ENCODE peak calls at places on chromosomes 11 and 22, in five cellular contexts. A, Q, P, C and X are unnamed samples.

GRCh38 chr11:72041364-72042058 is 38.8 kb downstream of the NUMA1 start:
- DNase-seq in A (peak), C (peak), Q (peak), P (peak), X (peak)

GRCh38 chr11:69253028-69253427 is 40.9 kb upstream of the MYEOV start:
- DNase-seq in P (no peak), C (peak), Q (no peak), A (no peak), X (no peak)

GRCh38 chr11:46413755-46414465 is 22.3 kb upstream of the CHRM4 start:
- DNase-seq in C (no peak), A (no peak), Q (peak), P (no peak), X (no peak)

GRCh38 chr11:110301032-110301431 is 4.6 kb upstream of the RDX start:
- DNase-seq in Q (no peak), P (no peak), A (no peak), C (no peak), X (no peak)

GRCh38 chr11:101863361-101863760 is 51.4 kb upstream of the CEP126 start:
- DNase-seq in C (no peak), Q (no peak), A (no peak), P (no peak), X (no peak)

GRCh38 chr22:20919718-20920117 is 2.5 kb downstream of the CRKL start:
- DNase-seq in A (no peak), C (no peak), P (no peak), Q (no peak), X (no peak)

GRCh38 chr11:62928011-62928410 is 6.8 kb upstream of the CHRM1 start:
- DNase-seq in P (no peak), C (no peak), A (no peak), Q (no peak), X (no peak)

GRCh38 chr11:120208777-120209176 is 2.1 kb upstream of the OAF start:
- DNase-seq in C (no peak), Q (no peak), A (peak), P (no peak), X (peak)

GRCh38 chr11:130652671-130653335 is 204.4 kb downstream of the ADAMTS15 start:
- DNase-seq in P (no peak), C (no peak), Q (no peak), A (peak), X (peak)

GRCh38 chr11:130786987-130787688 is 129.1 kb downstream of the SNX19 start:
- DNase-seq in C (no peak), P (no peak), A (no peak), Q (no peak), X (no peak)

GRCh38 chr22:25747245-25747944 is 5.4 kb downstream of the MYO18B start:
- DNase-seq in A (no peak), P (no peak), C (peak), Q (no peak), X (peak)

GRCh38 chr11:132886335-132886734 is 646.0 kb downstream of the OPCML start:
- DNase-seq in C (no peak), Q (no peak), P (no peak), A (no peak), X (no peak)

GRCh38 chr11:103110406-103110805 is 1.2 kb downstream of the DYNC2H1 start:
- DNase-seq in P (no peak), A (no peak), C (no peak), Q (no peak), X (no peak)

GRCh38 chr11:114207096-114207495 is 89.1 kb upstream of the NNMT start:
- DNase-seq in P (no peak), A (no peak), C (no peak), Q (no peak), X (no peak)

GRCh38 chr11:119433369-119433749 is 10.4 kb upstream of the THY1 start:
- DNase-seq in P (no peak), C (no peak), A (no peak), Q (no peak), X (no peak)

GRCh38 chr22:42950281-42950680 is 64.7 kb downstream of the PACSIN2 start:
- DNase-seq in Q (no peak), P (no peak), A (no peak), C (no peak), X (no peak)

GRCh38 chr11:67468056-67468455 is 995 bp downstream of the TMEM134 start:
- DNase-seq in P (no peak), C (no peak), Q (peak), A (peak), X (peak)

GRCh38 chr11:134634897-134635831 is 223.1 kb upstream of the B3GAT1 start:
- DNase-seq in Q (peak), P (no peak), A (no peak), C (no peak), X (no peak)

GRCh38 chr22:35631597-35631996 is 14.5 kb upstream of the MB start:
- DNase-seq in A (no peak), P (no peak), C (peak), Q (peak), X (peak)

GRCh38 chr11:1513326-1514296 is 27.0 kb upstream of the MOB2 start:
- DNase-seq in A (no peak), P (no peak), Q (no peak), C (no peak), X (no peak)

GRCh38 chr11:131668867-131669780 is 298.7 kb downstream of the NTM start:
- DNase-seq in C (peak), Q (no peak), A (no peak), P (no peak), X (peak)

GRCh38 chr11:468493-468892 is 18.4 kb downstream of the PTDSS2 start:
- DNase-seq in Q (no peak), P (no peak), C (no peak), A (no peak), X (no peak)

GRCh38 chr11:93248602-93249001 is 50.8 kb upstream of the SLC36A4 start:
- DNase-seq in P (no peak), C (peak), A (no peak), Q (no peak), X (no peak)

GRCh38 chr11:31254411-31254810 is 115.1 kb downstream of the DCDC1 start:
- DNase-seq in P (no peak), Q (no peak), C (no peak), A (no peak), X (no peak)

GRCh38 chr22:46742576-46743221 is 4.6 kb upstream of the CERK start:
- DNase-seq in A (no peak), P (no peak), C (no peak), Q (no peak), X (no peak)

GRCh38 chr22:17096095-17096494 is 11.3 kb downstream of the IL17RA start:
- DNase-seq in Q (no peak), C (no peak), P (no peak), A (no peak), X (no peak)

GRCh38 chr22:20464096-20464614 is 26.5 kb upstream of the SCARF2 start:
- DNase-seq in C (no peak), P (peak), Q (no peak), A (no peak), X (no peak)

GRCh38 chr11:126231725-126232459 is 20.3 kb downstream of the FAM118B start:
- DNase-seq in Q (peak), C (no peak), P (no peak), A (no peak), X (no peak)

GRCh38 chr11:87022254-87022653 is 15.5 kb upstream of the TMEM135 start:
- DNase-seq in Q (no peak), A (no peak), C (no peak), P (no peak), X (no peak)

GRCh38 chr11:76140912-76141574 is 65.3 kb downstream of the WNT11 start:
- DNase-seq in P (no peak), Q (no peak), A (no peak), C (no peak), X (no peak)

GRCh38 chr11:84780689-84781293 is 846.4 kb downstream of the DLG2 start:
- DNase-seq in Q (peak), C (peak), P (no peak), A (no peak), X (no peak)

GRCh38 chr11:3903207-3903896 is 47.9 kb downstream of the STIM1 start:
- DNase-seq in C (no peak), Q (no peak), A (no peak), P (no peak), X (no peak)

GRCh38 chr22:44328326-44328725 is 15.6 kb upstream of the SHISAL1 start:
- DNase-seq in P (no peak), C (no peak), A (no peak), Q (no peak), X (no peak)

GRCh38 chr11:33377852-33378385 is 120.7 kb downstream of the HIPK3 start:
- DNase-seq in A (no peak), Q (no peak), C (no peak), P (no peak), X (no peak)

GRCh38 chr22:37710675-37711074 is 13.8 kb downstream of the TRIOBP start:
- DNase-seq in P (no peak), C (no peak), Q (no peak), A (no peak), X (no peak)

GRCh38 chr11:7462706-7463105 is 22.6 kb upstream of the OLFML1 start:
- DNase-seq in A (no peak), Q (no peak), P (no peak), C (no peak), X (no peak)

GRCh38 chr11:11157201-11157600 is 195.8 kb downstream of the CSNK2A3 start:
- DNase-seq in P (peak), Q (peak), A (no peak), C (peak), X (no peak)

GRCh38 chr11:134398079-134398444 is 14.0 kb downstream of the B3GAT1 start:
- DNase-seq in Q (peak), A (no peak), P (no peak), C (no peak), X (no peak)

GRCh38 chr11:112279901-112280267 is 19.2 kb upstream of the PLET1 start:
- DNase-seq in P (peak), A (peak), C (no peak), Q (peak), X (peak)